ENCODE peak calls at places on chromosomes 5 and 9, in four cellular contexts. G is HepG2, L is K562, Y is GM12878. A is an unnamed sample.

GRCh38 chr5:22970956-22971618 is 117.9 kb upstream of the CDH12 start:
- DNase-seq in G (no peak), L (no peak), Y (no peak), A (no peak)

GRCh38 chr9:91809581-91810285 is 140.3 kb downstream of the ROR2 start:
- DNase-seq in G (no peak), L (no peak), Y (no peak), A (no peak)

GRCh38 chr5:37355161-37355560 is 15.7 kb downstream of the NUP155 start:
- DNase-seq in G (no peak), L (no peak), Y (no peak), A (no peak)

GRCh38 chr9:95143591-95144561 is 173.6 kb downstream of the FANCC start:
- DNase-seq in G (peak), L (no peak), Y (no peak), A (no peak)

GRCh38 chr5:129619782-129620181 is 128.1 kb upstream of the MINAR2 start:
- DNase-seq in G (no peak), L (no peak), Y (no peak), A (no peak)

GRCh38 chr9:125755340-125755739 is 8.2 kb downstream of the PBX3 start:
- DNase-seq in G (no peak), L (no peak), Y (no peak), A (no peak)

GRCh38 chr5:68542207-68542606 is 326.7 kb downstream of the PIK3R1 start:
- DNase-seq in G (no peak), L (no peak), Y (no peak), A (no peak)

GRCh38 chr9:63817622-63818518 is 1467.1 kb downstream of the FOXD4L5 start:
- DNase-seq in G (peak), L (peak), Y (peak), A (peak)

GRCh38 chr9:94065535-94065961 is 18.7 kb upstream of the PTPDC1 start:
- DNase-seq in G (peak), L (peak), Y (peak), A (peak)

GRCh38 chr5:5632678-5633077 is 210.2 kb downstream of the ICE1 start:
- DNase-seq in G (no peak), L (no peak), Y (no peak), A (no peak)

GRCh38 chr9:86324308-86324707 is 29.9 kb downstream of the TUT7 start:
- DNase-seq in G (no peak), L (no peak), Y (no peak), A (no peak)

GRCh38 chr9:129312251-129312650 is 134.2 kb upstream of the IER5L start:
- DNase-seq in G (no peak), L (no peak), Y (no peak), A (no peak)
- TF ChIP-seq MYC in G (no peak), L (no peak), Y (no peak), A (no peak)

DNA sequence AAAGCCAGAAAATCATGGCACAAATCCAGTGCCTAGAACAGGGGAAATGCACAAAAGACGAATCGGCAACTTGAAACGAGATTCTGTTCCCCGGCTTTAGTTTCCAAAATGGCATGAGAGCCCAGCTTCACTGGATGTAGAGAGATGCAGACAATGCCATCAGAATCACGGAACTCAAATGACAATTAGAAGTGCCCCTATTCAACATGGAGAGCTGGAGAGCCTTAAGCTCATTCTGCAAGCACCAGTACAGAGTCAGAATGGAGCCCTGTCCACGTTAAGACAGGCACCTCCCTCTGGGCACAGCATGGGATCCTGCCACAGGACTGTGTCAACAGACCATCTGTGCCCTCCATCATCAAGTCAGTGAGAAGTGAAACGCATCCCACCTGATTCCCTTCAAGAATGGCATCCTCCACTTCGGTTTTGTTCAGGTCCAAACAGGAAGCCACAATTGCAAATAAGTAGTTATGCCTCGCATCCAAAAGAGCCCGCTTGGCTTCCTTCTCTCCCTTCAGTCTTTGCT is 13.7 kb downstream of the DNAH5 start:
- DNase-seq in G (no peak), L (no peak), Y (no peak), A (no peak)
- H2AFZ ChIP-seq in G (no peak), L (no peak), Y (no peak), A (no peak)

GRCh38 chr9:14348241-14349140 is 34.5 kb upstream of the NFIB start:
- DNase-seq in G (no peak), L (no peak), Y (no peak), A (peak)
- TF ChIP-seq MYC in G (no peak), L (no peak), Y (no peak), A (no peak)

DNA sequence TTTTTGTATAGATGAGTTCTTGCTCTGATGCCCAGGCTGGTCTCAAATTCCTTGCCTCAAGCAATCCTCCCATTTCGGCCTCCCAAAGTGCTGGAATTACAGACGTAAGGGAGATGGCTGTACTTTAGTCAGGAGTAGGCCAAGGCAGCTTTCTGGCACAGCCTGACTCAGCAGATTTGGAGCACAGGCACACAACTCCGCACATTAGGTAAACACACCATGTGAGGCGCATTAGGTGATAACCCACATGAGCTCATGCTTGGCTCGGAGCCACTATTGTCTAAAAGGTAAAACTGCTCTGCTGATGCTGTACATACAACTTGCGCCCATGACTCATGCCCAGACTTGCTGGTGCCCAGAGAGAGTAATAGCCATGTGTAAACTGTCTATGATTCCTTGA is 1157.9 kb downstream of the TAF11L14 start:
- DNase-seq in G (peak), L (no peak), Y (no peak), A (peak)
- H2AFZ ChIP-seq in G (no peak), L (no peak), Y (no peak), A (no peak)

A was measured in endothelial cell of umbilical vein.